ENCODE peak calls at places on chromosomes 1 and 21, in four cellular contexts. G is body of pancreas; O is CD4-positive, alpha-beta memory T cell; R is tibial artery. I is an unnamed sample.
A peak's percentile ranks its signal among the peaks of the same experiment; 100 is the strongest.

GRCh38 chr1:19128965-19129514 is 81.0 kb downstream of the UBR4 start:
- DNase-seq in R (no peak), G (no peak), O (no peak), I (no peak)

GRCh38 chr1:41632788-41633575 is 148.5 kb upstream of the EDN2 start:
- DNase-seq in R (no peak), O (no peak), G (no peak), I (no peak)

GRCh38 chr1:161440312-161440894 is 64.9 kb upstream of the FCGR2A start:
- DNase-seq in G (peak; percentile 55), R (no peak), O (peak; percentile 37), I (peak; percentile 68)

GRCh38 chr1:52603680-52604501 is 1.7 kb downstream of the GPX7 start:
- DNase-seq in O (no peak), G (no peak), R (no peak), I (no peak)

GRCh38 chr1:80882552-80882951 is 918.2 kb upstream of the ADGRL2 start:
- DNase-seq in O (no peak), G (no peak), R (no peak), I (no peak)

GRCh38 chr1:24142546-24143431 is at the start of gene IL22RA1:
- DNase-seq in G (peak; percentile 94), O (no peak), R (no peak), I (peak; percentile 84)

GRCh38 chr21:42120904-42121535 is 49.9 kb downstream of the UMODL1 start:
- DNase-seq in O (no peak), R (no peak), G (no peak), I (no peak)

GRCh38 chr1:160665330-160666078 is 18.7 kb upstream of the SLAMF1 start:
- DNase-seq in G (peak; percentile 27), R (no peak), O (peak; percentile 30), I (peak; percentile 58)

GRCh38 chr1:248839168-248839555 is 1.1 kb downstream of the ZNF672 start:
- DNase-seq in R (no peak), O (no peak), G (no peak), I (no peak)

GRCh38 chr21:41418393-41418792 is 7.6 kb upstream of the MX1 start:
- DNase-seq in G (no peak), O (no peak), R (no peak), I (no peak)

GRCh38 chr1:198122693-198123092 is 34.1 kb upstream of the NEK7 start:
- DNase-seq in R (no peak), O (no peak), G (no peak), I (no peak)

GRCh38 chr1:108066808-108067207 is 101.8 kb upstream of the VAV3 start:
- DNase-seq in G (no peak), R (no peak), O (no peak), I (no peak)

GRCh38 chr1:58977595-58977994 is 193.7 kb upstream of the JUN start:
- DNase-seq in G (no peak), R (no peak), O (no peak), I (no peak)

GRCh38 chr1:218182455-218182854 is 102.6 kb upstream of the RRP15 start:
- DNase-seq in R (no peak), O (no peak), G (no peak), I (no peak)

GRCh38 chr1:222754386-222755139 is 17.6 kb downstream of the FAM177B start:
- DNase-seq in O (no peak), G (peak; percentile 21), R (peak; percentile 66), I (peak; percentile 31)

GRCh38 chr1:181179980-181180964 is 91.8 kb downstream of the IER5 start:
- DNase-seq in O (peak; percentile 35), R (no peak), G (peak; percentile 29), I (no peak)

GRCh38 chr1:159181328-159182024 is 10.1 kb downstream of the CADM3 start:
- DNase-seq in G (no peak), O (no peak), R (no peak), I (no peak)

GRCh38 chr1:172746091-172746949 is 87.4 kb downstream of the FASLG start:
- DNase-seq in O (peak; percentile 74), G (no peak), R (no peak), I (no peak)

GRCh38 chr1:4702927-4703326 is 48.5 kb downstream of the AJAP1 start:
- DNase-seq in G (no peak), O (no peak), R (no peak), I (no peak)

GRCh38 chr1:195076682-195077081 is 1531.6 kb downstream of the KCNT2 start:
- DNase-seq in O (no peak), R (no peak), G (no peak), I (no peak)

GRCh38 chr1:192401832-192402231 is 85.0 kb downstream of the RGS21 start:
- DNase-seq in O (no peak), G (no peak), R (no peak), I (no peak)

GRCh38 chr1:33093004-33093403 is 12.1 kb downstream of the AZIN2 start:
- DNase-seq in R (no peak), O (no peak), G (no peak), I (no peak)

GRCh38 chr1:85465099-85465790 is at the start of gene DDAH1:
- DNase-seq in O (no peak), R (peak; percentile 35), G (peak; percentile 86), I (peak; percentile 71)

GRCh38 chr1:151406176-151406575 is 6.8 kb downstream of the PSMB4 start:
- DNase-seq in R (no peak), O (no peak), G (no peak), I (no peak)

GRCh38 chr1:151403612-151404011 is 4.2 kb downstream of the PSMB4 start:
- DNase-seq in O (no peak), G (no peak), R (no peak), I (no peak)

GRCh38 chr1:151401860-151402259 is 2.5 kb downstream of the PSMB4 start:
- DNase-seq in O (no peak), G (no peak), R (no peak), I (no peak)

GRCh38 chr1:151402764-151403163 is 3.4 kb downstream of the PSMB4 start:
- DNase-seq in G (no peak), O (no peak), R (no peak), I (no peak)

GRCh38 chr1:151405167-151405951 is 6.0 kb downstream of the PSMB4 start:
- DNase-seq in R (no peak), O (no peak), G (no peak), I (no peak)
- H3K36me3 ChIP-seq in R (peaks cover 72% of the 10 kb centered on the region), O (peaks cover 77% of the 10 kb centered on the region), G (no peaks in the 10 kb centered on the region), I (peaks cover 57% of the 10 kb centered on the region)

GRCh38 chr1:219185486-219186117 is 11.9 kb downstream of the LYPLAL1 start:
- DNase-seq in G (no peak), R (no peak), O (no peak), I (no peak)

GRCh38 chr1:219190605-219191004 is 16.9 kb downstream of the LYPLAL1 start:
- DNase-seq in O (no peak), G (no peak), R (no peak), I (no peak)

GRCh38 chr1:219188331-219188803 is 14.7 kb downstream of the LYPLAL1 start:
- DNase-seq in R (no peak), O (no peak), G (no peak), I (no peak)

GRCh38 chr1:219189942-219190341 is 16.3 kb downstream of the LYPLAL1 start:
- DNase-seq in G (no peak), R (no peak), O (no peak), I (no peak)

GRCh38 chr1:219189021-219189824 is 15.5 kb downstream of the LYPLAL1 start:
- DNase-seq in G (no peak), R (no peak), O (no peak), I (no peak)
- H3K4me3 ChIP-seq in G (no peak overlapping the region), R (peak overlapping the region; percentile 19), O (no peak overlapping the region), I (no peak overlapping the region)

DNA sequence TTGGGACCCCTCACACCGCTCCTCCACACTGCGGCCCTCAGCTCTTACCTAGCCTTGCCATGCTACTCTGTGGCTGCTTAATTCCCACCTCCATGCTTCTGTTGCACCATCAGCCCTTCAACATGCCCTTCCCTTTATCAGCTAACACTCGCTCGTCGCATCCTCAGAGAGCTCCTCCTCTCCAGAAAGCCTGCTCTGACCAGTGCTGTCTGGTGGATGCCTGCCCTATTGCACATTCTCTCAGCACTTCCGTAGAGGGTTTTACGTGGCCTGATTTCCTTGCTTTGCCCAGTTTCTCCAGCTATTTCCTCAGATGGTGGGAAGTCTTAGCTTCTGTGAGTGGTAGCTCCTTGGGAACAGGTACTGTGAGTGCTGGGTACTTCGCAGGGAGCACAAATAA is 10.3 kb upstream of the LAD1 start:
- DNase-seq in R (no peak), G (no peak), O (no peak), I (no peak)
- H3K36me3 ChIP-seq in R (no peaks in the 10 kb centered on the region), G (no peaks in the 10 kb centered on the region), O (no peaks in the 10 kb centered on the region), I (no peaks in the 10 kb centered on the region)

GRCh38 chr1:224929335-224930237 is at the start of gene DNAH14:
- DNase-seq in G (peak; percentile 91), O (no peak), R (peak; percentile 31), I (peak; percentile 80)

GRCh38 chr1:224928906-224929305 is 569 bp upstream of the DNAH14 start:
- DNase-seq in R (no peak), O (no peak), G (no peak), I (no peak)

GRCh38 chr1:224933584-224933983 is 4.1 kb downstream of the DNAH14 start:
- DNase-seq in G (no peak), R (no peak), O (no peak), I (no peak)

GRCh38 chr1:224931605-224932004 is 2.1 kb downstream of the DNAH14 start:
- DNase-seq in R (no peak), G (no peak), O (no peak), I (no peak)

DNA sequence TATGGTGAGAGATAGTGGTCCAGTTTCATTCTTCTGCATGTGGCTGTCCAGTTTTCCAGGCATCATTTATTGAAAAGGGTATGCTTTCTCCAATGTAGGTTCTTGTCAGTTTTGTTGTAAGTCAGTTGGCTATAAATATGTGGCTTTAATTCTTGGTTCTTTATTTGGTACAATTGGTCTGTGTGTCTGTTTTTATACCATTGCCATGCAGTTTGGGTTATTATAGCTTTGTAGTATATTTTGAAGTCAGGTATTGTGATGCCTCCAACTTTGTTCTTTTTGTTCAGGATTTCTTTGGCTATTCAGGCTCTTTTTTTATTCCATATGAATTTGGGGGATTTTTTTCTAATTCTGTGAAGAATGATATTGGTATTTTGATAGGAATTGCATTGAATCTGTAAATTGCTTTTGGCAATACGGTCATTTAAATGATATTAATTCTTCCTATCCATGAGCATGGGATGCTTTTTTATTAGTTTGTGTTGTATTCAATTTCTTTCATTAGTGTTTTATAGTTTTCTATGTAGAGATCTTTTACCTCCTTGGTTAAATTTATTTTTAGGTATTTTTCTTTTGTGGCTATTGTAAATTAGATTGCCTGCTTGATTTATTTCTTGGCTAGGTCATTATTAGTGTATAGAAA is 3.3 kb downstream of the DNAH14 start:
- DNase-seq in G (no peak), O (no peak), R (no peak), I (no peak)
- H3K4me3 ChIP-seq in G (no peak overlapping the region), O (no peak overlapping the region), R (no peak overlapping the region), I (no peak overlapping the region)

DNA sequence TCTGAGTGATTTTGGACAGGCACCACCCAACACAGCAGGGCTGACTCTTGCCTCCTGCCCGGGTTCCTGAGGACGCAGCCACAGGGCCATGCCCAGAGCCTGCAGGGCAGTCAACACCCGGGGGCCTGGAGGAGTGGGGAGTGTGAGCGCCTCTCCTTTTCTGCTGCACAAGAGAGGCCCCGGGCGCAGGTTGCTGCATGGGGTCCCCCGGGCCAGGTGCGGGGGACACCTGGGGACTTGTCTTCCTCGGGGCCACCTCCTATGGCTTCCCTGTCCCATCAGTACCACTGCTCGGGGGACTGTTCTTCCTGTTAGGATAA is 6.9 kb upstream of the TTC34 start:
- DNase-seq in R (no peak), G (no peak), O (no peak), I (no peak)
- H3K36me3 ChIP-seq in R (no peaks in the 10 kb centered on the region), G (no peaks in the 10 kb centered on the region), O (no peaks in the 10 kb centered on the region), I (no peaks in the 10 kb centered on the region)